ENCODE peak calls at places on chromosomes 7 and 10, in four cellular contexts. I is HepG2, K is GM12878, H is K562. S is an unnamed sample.

GRCh38 chr7:143002106-143002505 is 24.8 kb downstream of the OR9A2 start:
- DNase-seq in I (no peak), H (peak; percentile 56), K (no peak), S (no peak)

GRCh38 chr10:75234683-75235374 is 928 bp downstream of the COMTD1 start:
- DNase-seq in I (no peak), H (peak; percentile 68), K (no peak), S (no peak)

GRCh38 chr10:129768437-129769355 is 195.4 kb downstream of the EBF3 start:
- DNase-seq in K (no peak), I (no peak), H (no peak), S (no peak)

GRCh38 chr7:127612263-127612662 is 5.7 kb downstream of the PAX4 start:
- DNase-seq in K (no peak), H (no peak), I (no peak), S (no peak)

GRCh38 chr10:132443605-132443997 is 46.6 kb downstream of the PWWP2B start:
- DNase-seq in H (peak; percentile 68), K (no peak), I (no peak), S (peak; percentile 66)

GRCh38 chr7:77975672-77976480 is 177.3 kb downstream of the PHTF2 start:
- DNase-seq in K (no peak), I (no peak), H (no peak), S (no peak)

GRCh38 chr7:20331231-20331880 is 656 bp downstream of the ITGB8 start:
- DNase-seq in H (no peak), I (no peak), K (no peak), S (no peak)

GRCh38 chr7:28507538-28508282 is 95.4 kb downstream of the CREB5 start:
- DNase-seq in K (no peak), H (no peak), I (no peak), S (no peak)

GRCh38 chr7:54705436-54705835 is 53.6 kb downstream of the SEC61G start:
- DNase-seq in H (no peak), K (peak; percentile 33), I (no peak), S (no peak)

GRCh38 chr7:85525661-85526060 is 338.8 kb upstream of the SEMA3D start:
- DNase-seq in I (no peak), K (no peak), H (no peak), S (no peak)

GRCh38 chr10:87675396-87676376 is 16.0 kb downstream of the PAPSS2 start:
- DNase-seq in H (no peak), K (no peak), I (no peak), S (no peak)

GRCh38 chr10:665579-666091 is 23.8 kb downstream of the DIP2C start:
- DNase-seq in I (no peak), H (no peak), K (no peak), S (peak; percentile 75)

GRCh38 chr10:103828107-103828506 is 27.3 kb downstream of the SH3PXD2A start:
- DNase-seq in H (no peak), I (no peak), K (no peak), S (no peak)

GRCh38 chr10:7797582-7797981 is 9.6 kb downstream of the ATP5F1C start:
- DNase-seq in K (no peak), H (peak; percentile 71), I (no peak), S (no peak)

GRCh38 chr7:99184468-99185225 is 23.3 kb downstream of the KPNA7 start:
- DNase-seq in H (peak; percentile 33), I (peak; percentile 30), K (no peak), S (no peak)

GRCh38 chr10:69246581-69247312 is 26.6 kb downstream of the HKDC1 start:
- DNase-seq in H (no peak), I (no peak), K (no peak), S (no peak)

GRCh38 chr7:33650828-33651227 is 254.5 kb upstream of the BMPER start:
- DNase-seq in K (no peak), I (no peak), H (no peak), S (no peak)

GRCh38 chr7:121761399-121761798 is 111.6 kb upstream of the PTPRZ1 start:
- DNase-seq in K (no peak), H (no peak), I (no peak), S (no peak)

GRCh38 chr10:97454330-97455036 is 8.5 kb downstream of the ZDHHC16 start:
- DNase-seq in H (no peak), I (no peak), K (no peak), S (no peak)

GRCh38 chr7:55073051-55073511 is 54.3 kb downstream of the EGFR start:
- DNase-seq in H (no peak), I (no peak), K (peak; percentile 90), S (no peak)

GRCh38 chr10:124403548-124403947 is 15.2 kb downstream of the OAT start:
- DNase-seq in I (peak; percentile 78), K (peak; percentile 45), H (peak; percentile 78), S (peak; percentile 78)

GRCh38 chr10:112852308-112852707 is 97.7 kb upstream of the TCF7L2 start:
- DNase-seq in I (no peak), K (no peak), H (no peak), S (no peak)

GRCh38 chr10:87659571-87660483 is at the start of gene PAPSS2:
- DNase-seq in I (no peak), H (no peak), K (no peak), S (peak; percentile 33)

GRCh38 chr7:25216837-25217236 is 11.4 kb downstream of the NPVF start:
- DNase-seq in H (peak; percentile 62), I (peak; percentile 39), K (peak; percentile 11), S (no peak)

GRCh38 chr7:91759205-91759863 is 121.2 kb downstream of the MTERF1 start:
- DNase-seq in I (peak; percentile 79), H (peak; percentile 32), K (no peak), S (no peak)

GRCh38 chr7:66542528-66543373 is 85.9 kb upstream of the KCTD7 start:
- DNase-seq in K (no peak), I (no peak), H (peak; percentile 37), S (no peak)
- TF ChIP-seq FOXM1 in K (no peak), I (no peak), H (no peak), S (no peak)

GRCh38 chr10:118110750-118111149 is 64.0 kb upstream of the RAB11FIP2 start:
- DNase-seq in I (no peak), H (no peak), K (no peak), S (no peak)

GRCh38 chr10:118118751-118119150 is 72.0 kb upstream of the RAB11FIP2 start:
- DNase-seq in K (no peak), I (no peak), H (no peak), S (no peak)

GRCh38 chr10:118114992-118115391 is 68.3 kb upstream of the RAB11FIP2 start:
- DNase-seq in I (no peak), K (no peak), H (no peak), S (no peak)

GRCh38 chr10:118112496-118113125 is 65.9 kb upstream of the RAB11FIP2 start:
- DNase-seq in H (no peak), K (no peak), I (no peak), S (no peak)

GRCh38 chr10:118116555-118117311 is 70.0 kb upstream of the RAB11FIP2 start:
- DNase-seq in K (no peak), H (no peak), I (no peak), S (no peak)
- TF ChIP-seq FOXK2 in K (no peak), H (no peak), I (no peak), S (no peak)

GRCh38 chr7:101466871-101467270 is 104.2 kb downstream of the COL26A1 start:
- DNase-seq in H (no peak), K (no peak), I (no peak), S (no peak)

GRCh38 chr7:101465576-101466196 is 103.0 kb downstream of the COL26A1 start:
- DNase-seq in K (no peak), I (no peak), H (no peak), S (no peak)

GRCh38 chr7:101470668-101471067 is 108.0 kb downstream of the COL26A1 start:
- DNase-seq in K (no peak), I (no peak), H (no peak), S (no peak)

GRCh38 chr7:101465131-101465530 is 102.5 kb downstream of the COL26A1 start:
- DNase-seq in H (no peak), K (no peak), I (no peak), S (no peak)
- TF ChIP-seq FOXM1 in H (no peak), K (no peak), I (no peak), S (no peak)

GRCh38 chr7:23664122-23664521 is 15.9 kb upstream of the FAM221A start:
- DNase-seq in K (no peak), I (no peak), H (no peak), S (no peak)

GRCh38 chr7:23662983-23663313 is 17.1 kb upstream of the FAM221A start:
- DNase-seq in K (no peak), I (no peak), H (no peak), S (no peak)

GRCh38 chr7:23658831-23659427 is 21.1 kb upstream of the FAM221A start:
- DNase-seq in I (no peak), H (no peak), K (no peak), S (no peak)

DNA sequence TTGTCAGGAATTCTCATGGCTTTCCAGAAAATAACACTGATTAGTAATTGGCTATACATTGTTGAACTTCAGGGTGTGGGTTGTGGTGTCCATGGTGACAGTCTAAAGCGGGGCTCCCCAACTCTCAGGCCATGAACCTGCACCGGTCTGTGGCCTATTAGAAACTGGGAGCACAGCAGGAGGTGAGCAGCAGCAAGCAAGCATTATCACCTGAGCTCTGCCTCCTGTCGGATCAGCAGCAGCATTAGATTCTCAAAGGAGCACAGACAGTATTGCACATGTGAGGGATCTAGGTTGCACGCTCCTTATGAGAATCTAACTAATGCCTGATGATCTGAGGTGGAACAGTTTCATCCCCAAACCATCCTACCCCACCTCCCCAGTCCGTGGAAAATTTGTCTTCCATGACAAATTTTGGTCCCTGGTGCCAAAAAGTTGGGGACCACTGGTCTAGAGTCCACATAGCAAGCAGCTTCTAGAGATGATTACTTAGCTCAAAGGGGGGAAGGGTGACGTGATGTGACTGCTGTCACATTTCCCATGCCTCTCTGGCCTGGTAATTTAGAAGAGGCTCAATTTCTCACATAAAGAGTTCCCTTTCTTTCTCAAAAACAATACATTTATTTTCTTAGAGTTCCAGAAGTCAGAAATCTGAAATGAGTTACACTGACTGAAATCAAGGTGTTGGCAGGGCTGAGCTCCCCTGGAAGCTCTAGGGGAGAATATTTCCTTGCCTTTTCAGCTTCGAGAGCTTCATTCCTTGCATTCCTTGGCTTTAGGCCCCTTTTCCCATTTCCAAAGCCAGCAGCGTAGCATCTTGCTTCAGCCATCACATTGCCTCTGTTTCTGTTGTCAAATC is 17.6 kb upstream of the FAM221A start:
- DNase-seq in K (no peak), I (no peak), H (no peak), S (no peak)
- TF ChIP-seq FOXK2 in K (no peak), I (no peak), H (no peak), S (no peak)

GRCh38 chr10:3782456-3783312 is 2.3 kb downstream of the KLF6 start:
- DNase-seq in I (peak; percentile 82), K (no peak), H (peak; percentile 78), S (no peak)
- TF ChIP-seq FOXM1 in I (no peak), K (no peak), H (no peak), S (no peak)

DNA sequence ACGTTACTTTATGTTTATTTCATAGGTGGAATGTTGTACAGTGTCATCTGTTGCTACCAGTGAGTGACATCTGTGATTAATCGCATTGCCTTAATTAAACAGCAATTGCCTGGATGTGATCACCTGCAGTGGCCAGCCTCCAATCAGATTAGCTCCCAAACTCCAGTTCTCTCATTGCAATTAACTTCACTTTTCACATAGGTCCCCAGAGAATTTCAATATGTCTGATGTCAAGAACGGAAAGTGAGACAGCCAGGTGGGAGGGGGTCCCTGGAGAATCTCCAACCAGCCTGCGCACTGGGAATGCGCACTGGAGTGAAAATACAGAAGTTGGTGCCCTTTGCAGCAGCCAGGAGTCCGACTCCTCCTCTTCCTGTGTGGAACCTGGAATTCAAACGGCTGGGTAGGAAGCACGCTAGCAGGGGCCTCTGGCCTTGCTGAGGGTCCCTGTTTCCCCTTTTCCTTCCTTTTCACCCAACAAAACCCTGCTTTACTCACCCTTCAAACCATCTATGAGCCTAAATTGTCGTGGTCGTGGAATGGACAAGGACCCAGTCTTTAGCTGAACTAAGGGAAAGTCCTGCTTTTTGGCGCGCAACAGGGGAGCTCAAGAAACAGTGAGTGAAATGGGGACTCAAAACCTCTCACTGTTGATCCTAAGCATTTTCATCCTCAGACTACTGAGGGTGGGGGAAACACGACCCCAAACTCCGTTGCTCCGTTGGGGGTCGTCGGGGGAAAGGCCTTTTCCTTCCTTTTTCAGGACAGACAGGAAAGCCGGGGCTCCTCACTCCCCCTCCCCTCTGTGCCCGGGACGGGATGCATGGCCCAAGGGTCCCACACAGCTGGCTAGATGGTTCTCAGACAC is 1355.5 kb upstream of the LRRTM3 start:
- DNase-seq in H (peak; percentile 8), I (peak; percentile 67), K (no peak), S (peak; percentile 73)
- TF ChIP-seq FOXK2 in H (no peak), I (no peak), K (no peak), S (no peak)

S was measured in HEK293T.